ENCODE peak calls at places on chromosome 3, in four cellular contexts. S is CD4-positive, CD25-positive, alpha-beta regulatory T cell; U is CD8-positive, alpha-beta memory T cell; M is colonic mucosa. G is an unnamed sample.
A peak's percentile ranks its signal among the peaks of the same experiment; 100 is the strongest.

GRCh38 chr3:124260206-124260915 is 268.4 kb upstream of the ROPN1 start:
- DNase-seq in U (no peak), M (no peak), S (no peak), G (no peak)

GRCh38 chr3:172223870-172224269 is 184.5 kb downstream of the FNDC3B start:
- DNase-seq in U (no peak), M (no peak), S (no peak), G (no peak)

GRCh38 chr3:30752961-30753360 is 141.5 kb downstream of the GADL1 start:
- DNase-seq in U (no peak), S (no peak), M (peak; percentile 64), G (no peak)

GRCh38 chr3:130384547-130384946 is 39.1 kb downstream of the COL6A5 start:
- DNase-seq in S (no peak), M (no peak), U (no peak), G (no peak)

GRCh38 chr3:8970971-8971589 is 7.8 kb upstream of the RAD18 start:
- DNase-seq in S (peak; percentile 65), U (peak; percentile 53), M (peak; percentile 77), G (peak; percentile 45)

GRCh38 chr3:171704002-171704401 is 106.3 kb downstream of the PLD1 start:
- DNase-seq in M (peak; percentile 52), S (no peak), U (peak; percentile 1), G (no peak)

GRCh38 chr3:15271030-15271429 is 61.4 kb downstream of the SH3BP5 start:
- DNase-seq in M (no peak), U (no peak), S (no peak), G (no peak)

GRCh38 chr3:48301814-48302194 is 31.7 kb downstream of the SPINK8 start:
- DNase-seq in M (peak; percentile 64), U (no peak), S (no peak), G (no peak)

GRCh38 chr3:195072916-195073564 is 197.9 kb downstream of the XXYLT1 start:
- DNase-seq in M (no peak), S (no peak), U (no peak), G (no peak)

GRCh38 chr3:136332776-136333175 is 82.6 kb downstream of the PCCB start:
- DNase-seq in U (no peak), S (no peak), M (no peak), G (no peak)

GRCh38 chr3:150365132-150365604 is 42.9 kb upstream of the TSC22D2 start:
- DNase-seq in S (no peak), M (no peak), U (no peak), G (no peak)

GRCh38 chr3:186257866-186258265 is 104.2 kb downstream of the DGKG start:
- DNase-seq in U (no peak), S (no peak), M (no peak), G (no peak)

GRCh38 chr3:29345923-29346322 is 65.1 kb downstream of the RBMS3 start:
- DNase-seq in U (no peak), S (no peak), M (no peak), G (no peak)

GRCh38 chr3:179837374-179837773 is 184.5 kb downstream of the USP13 start:
- DNase-seq in M (no peak), U (no peak), S (no peak), G (no peak)

GRCh38 chr3:195543642-195544536 is 764 bp upstream of the PPP1R2 start:
- DNase-seq in S (no peak), U (no peak), M (no peak), G (no peak)

GRCh38 chr3:23752126-23752525 is 53.6 kb upstream of the UBE2E1 start:
- DNase-seq in U (no peak), S (no peak), M (no peak), G (no peak)

GRCh38 chr3:159796226-159796625 is 192.4 kb upstream of the IL12A start:
- DNase-seq in M (no peak), S (no peak), U (no peak), G (no peak)

GRCh38 chr3:163890661-163891060 is 1187.6 kb downstream of the SI start:
- DNase-seq in S (no peak), U (no peak), M (no peak), G (no peak)

GRCh38 chr3:46558184-46559029 is 7.7 kb downstream of the LRRC2 start:
- DNase-seq in M (peak; percentile 87), U (peak; percentile 35), S (peak; percentile 54), G (peak; percentile 60)

GRCh38 chr3:114690896-114691295 is 397.1 kb downstream of the TIGIT start:
- DNase-seq in M (no peak), U (no peak), S (no peak), G (no peak)

DNA sequence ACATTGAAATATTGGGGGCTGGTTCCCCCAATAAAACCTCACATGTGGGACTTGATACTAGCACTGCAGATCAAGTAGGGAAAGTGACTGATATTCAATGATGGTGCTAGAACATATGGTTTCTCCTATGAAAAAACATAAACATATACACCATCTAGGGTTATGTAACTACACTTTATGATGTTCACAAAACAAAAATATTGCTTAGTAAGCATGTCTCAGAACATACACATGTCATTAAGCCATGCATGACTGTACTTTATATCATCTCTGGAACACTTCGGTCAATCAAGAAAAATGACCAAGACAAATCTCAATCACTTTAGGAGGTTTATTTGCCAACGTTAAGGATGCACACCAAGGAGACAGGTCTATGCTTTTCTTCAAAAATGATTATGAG is 57.4 kb downstream of the ZNF717 start:
- DNase-seq in M (no peak), S (no peak), U (no peak), G (no peak)
- H3K9me3 ChIP-seq in M (no peaks in the 10 kb centered on the region), S (peaks cover 48% of the 10 kb centered on the region), U (peaks cover 12% of the 10 kb centered on the region), G (peaks cover under 1% of the 10 kb centered on the region)

GRCh38 chr3:58691997-58692396 is 25.4 kb upstream of the FAM3D start:
- DNase-seq in U (no peak), S (no peak), M (no peak), G (no peak)

GRCh38 chr3:58692484-58692883 is 25.9 kb upstream of the FAM3D start:
- DNase-seq in U (no peak), S (no peak), M (no peak), G (no peak)

GRCh38 chr3:58697552-58697951 is 31.0 kb upstream of the FAM3D start:
- DNase-seq in M (no peak), S (no peak), U (no peak), G (no peak)

GRCh38 chr3:58696093-58696492 is 29.5 kb upstream of the FAM3D start:
- DNase-seq in M (peak; percentile 66), U (no peak), S (no peak), G (no peak)

GRCh38 chr3:58693929-58694850 is 27.6 kb upstream of the FAM3D start:
- DNase-seq in U (no peak), M (no peak), S (no peak), G (no peak)
- H3K9me3 ChIP-seq in U (no peaks in the 10 kb centered on the region), M (no peaks in the 10 kb centered on the region), S (peaks cover 9% of the 10 kb centered on the region), G (no peaks in the 10 kb centered on the region)

GRCh38 chr3:13815088-13815683 is 64.7 kb downstream of the WNT7A start:
- DNase-seq in M (no peak), U (no peak), S (no peak), G (no peak)
- H3K9me3 ChIP-seq in M (peaks cover 11% of the 10 kb centered on the region), U (peaks cover 38% of the 10 kb centered on the region), S (peaks cover 28% of the 10 kb centered on the region), G (peaks cover 28% of the 10 kb centered on the region)

GRCh38 chr3:1350885-1351284 is 258.1 kb downstream of the CNTN6 start:
- DNase-seq in S (no peak), U (no peak), M (no peak), G (no peak)

GRCh38 chr3:1346386-1346785 is 253.6 kb downstream of the CNTN6 start:
- DNase-seq in S (no peak), U (no peak), M (no peak), G (no peak)

DNA sequence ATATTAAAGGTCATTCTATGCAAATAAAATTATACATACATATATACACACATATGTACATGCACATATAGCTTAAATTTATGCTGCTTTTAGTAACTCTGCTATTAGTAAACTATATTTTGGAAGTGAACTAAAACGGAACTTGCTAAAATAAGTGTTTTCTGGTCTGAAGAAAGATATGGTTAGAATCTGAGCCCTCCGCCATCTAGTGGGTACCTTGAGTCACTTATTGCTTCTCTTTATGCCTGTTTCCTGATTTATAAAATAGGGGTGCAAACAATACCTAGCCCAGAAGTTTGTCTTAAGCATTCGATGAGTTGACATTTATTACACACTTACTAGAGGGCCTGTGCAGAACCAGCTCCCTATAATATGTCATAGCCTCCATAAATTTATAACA is 255.7 kb downstream of the CNTN6 start:
- DNase-seq in S (no peak), M (no peak), U (no peak), G (no peak)
- H3K9me3 ChIP-seq in S (no peaks in the 10 kb centered on the region), M (no peaks in the 10 kb centered on the region), U (no peaks in the 10 kb centered on the region), G (no peaks in the 10 kb centered on the region)

G was measured in T-helper 17 cell.